ENCODE peak calls at places on chromosomes 11 and 22, in seven cellular contexts. M is amniotic stem cell, R is iPS DF 19.7, W is anterior cingulate cortex, C is heart right ventricle, Z is cardiac fibroblast, P is A549. A is an unnamed sample.
A peak's percentile ranks its signal among the peaks of the same experiment; 100 is the strongest.

GRCh38 chr11:86068138-86068861 is 584 bp downstream of the PICALM start:
- DNase-seq in M (no peak), R (no peak), W (no peak), C (peak; percentile 33), Z (peak; percentile 43), P (peak; percentile 28), A (no peak)

GRCh38 chr11:116640641-116641402 is 132.0 kb downstream of the BUD13 start:
- DNase-seq in M (no peak), R (no peak), W (no peak), C (no peak), Z (no peak), P (no peak), A (no peak)

GRCh38 chr11:102780491-102780918 is at the start of gene MMP10:
- DNase-seq in M (peak; percentile 35), R (peak; percentile 61), W (no peak), C (no peak), Z (peak; percentile 88), P (peak; percentile 63), A (peak; percentile 74)

GRCh38 chr22:17743661-17744411 is 30.4 kb downstream of the BID start:
- DNase-seq in M (no peak), R (no peak), W (no peak), C (no peak), Z (no peak), P (no peak), A (no peak)

GRCh38 chr11:3178349-3178748 is 13.2 kb upstream of the OSBPL5 start:
- DNase-seq in M (no peak), R (no peak), W (no peak), C (no peak), Z (peak; percentile 29), P (no peak), A (no peak)

GRCh38 chr22:37607010-37607911 is 1.4 kb upstream of the GGA1 start:
- DNase-seq in M (peak; percentile 26), R (peak; percentile 83), W (peak; percentile 68), C (peak; percentile 84), Z (peak; percentile 65), P (peak; percentile 81), A (peak; percentile 44)

GRCh38 chr11:20474176-20474950 is 86.8 kb downstream of the PRMT3 start:
- DNase-seq in M (no peak), R (peak; percentile 5), W (no peak), C (peak; percentile 20), Z (no peak), P (no peak), A (no peak)

GRCh38 chr22:19520007-19520406 is 4.2 kb downstream of the CLDN5 start:
- DNase-seq in M (no peak), R (no peak), W (no peak), C (no peak), Z (no peak), P (no peak), A (no peak)

GRCh38 chr22:20610243-20610686 is 102.9 kb downstream of the MED15 start:
- DNase-seq in M (no peak), R (no peak), W (no peak), C (no peak), Z (no peak), P (no peak), A (peak; percentile 36)

GRCh38 chr11:79807506-79807905 is 366.7 kb upstream of the TENM4 start:
- DNase-seq in M (no peak), R (no peak), W (no peak), C (no peak), Z (no peak), P (no peak), A (no peak)

GRCh38 chr11:7896026-7896785 is 34.9 kb downstream of the OR10A6 start:
- DNase-seq in M (no peak), R (no peak), W (no peak), C (no peak), Z (no peak), P (no peak), A (no peak)